ENCODE peak calls at places on chromosomes 4 and X, in eight cellular contexts. E is uterus, Z is adrenal gland, A is Caco-2, C is RWPE2, V is kidney epithelial cell, D is stomach, Q is spleen. S is an unnamed sample.

GRCh38 chr4:96698891-96699290 is 859.0 kb downstream of the PDHA2 start:
- DNase-seq in E (no peak), Z (no peak), A (no peak), C (no peak), V (peak), D (no peak), Q (no peak), S (no peak)

GRCh38 chr4:169791527-169792156 is 33.9 kb upstream of the HPF1 start:
- DNase-seq in E (peak), Z (peak), A (peak), C (peak), V (peak), D (no peak), Q (peak), S (no peak)

GRCh38 chr4:10079951-10080873 is 36.4 kb downstream of the WDR1 start:
- DNase-seq in E (peak), Z (no peak), A (peak), C (peak), V (no peak), D (peak), Q (peak), S (no peak)

GRCh38 chr4:110062166-110062565 is 136.2 kb downstream of the ELOVL6 start:
- DNase-seq in E (no peak), Z (no peak), A (no peak), C (no peak), V (no peak), D (no peak), Q (no peak), S (no peak)

GRCh38 chrX:124231454-124231853 is 101.0 kb upstream of the TEX13D start:
- DNase-seq in E (no peak), Z (no peak), A (no peak), C (no peak), V (no peak), D (no peak), Q (no peak), S (no peak)

GRCh38 chrX:140507982-140508305 is 3.1 kb upstream of the SOX3 start:
- DNase-seq in E (no peak), Z (no peak), A (no peak), C (no peak), V (no peak), D (no peak), Q (no peak), S (no peak)

GRCh38 chrX:23554304-23554703 is 113.0 kb upstream of the PRDX4 start:
- DNase-seq in E (no peak), Z (no peak), A (no peak), C (no peak), V (peak), D (no peak), Q (no peak), S (peak)

GRCh38 chr4:162241857-162242256 is 78.1 kb upstream of the FSTL5 start:
- DNase-seq in E (no peak), Z (no peak), A (no peak), C (no peak), V (no peak), D (no peak), Q (no peak), S (no peak)

GRCh38 chr4:80646061-80646460 is 310.5 kb downstream of the CFAP299 start:
- DNase-seq in E (no peak), Z (no peak), A (no peak), C (no peak), V (no peak), D (no peak), Q (no peak), S (no peak)

GRCh38 chr4:107130157-107130556 is 94.0 kb upstream of the DKK2 start:
- DNase-seq in E (no peak), Z (no peak), A (no peak), C (no peak), V (no peak), D (no peak), Q (no peak), S (no peak)

GRCh38 chrX:110021180-110022022 is 18.5 kb downstream of the TMEM164 start:
- DNase-seq in E (no peak), Z (no peak), A (no peak), C (no peak), V (no peak), D (no peak), Q (no peak), S (no peak)

GRCh38 chr4:65416875-65417274 is 253.4 kb downstream of the EPHA5 start:
- DNase-seq in E (no peak), Z (no peak), A (no peak), C (no peak), V (no peak), D (peak), Q (no peak), S (no peak)

GRCh38 chrX:143988356-143988755 is 104.5 kb downstream of the UBE2NL start:
- DNase-seq in E (no peak), Z (no peak), A (no peak), C (no peak), V (no peak), D (no peak), Q (no peak), S (no peak)

GRCh38 chr4:68865178-68865638 is 49.4 kb downstream of the UGT2B10 start:
- DNase-seq in E (no peak), Z (no peak), A (no peak), C (no peak), V (no peak), D (no peak), Q (no peak), S (no peak)

GRCh38 chr4:76655566-76656479 is 220.8 kb downstream of the SHROOM3 start:
- DNase-seq in E (no peak), Z (no peak), A (no peak), C (no peak), V (no peak), D (no peak), Q (no peak), S (no peak)

GRCh38 chrX:70979136-70979762 is 48.4 kb upstream of the SLC7A3 start:
- DNase-seq in E (no peak), Z (no peak), A (peak), C (no peak), V (peak), D (no peak), Q (no peak), S (peak)

GRCh38 chrX:100376581-100376980 is 33.5 kb downstream of the PCDH19 start:
- DNase-seq in E (no peak), Z (no peak), A (no peak), C (no peak), V (no peak), D (no peak), Q (no peak), S (peak)

GRCh38 chr4:121554377-121554776 is 142.4 kb downstream of the ANXA5 start:
- DNase-seq in E (no peak), Z (no peak), A (no peak), C (no peak), V (no peak), D (no peak), Q (no peak), S (no peak)

GRCh38 chrX:150846130-150846529 is 52.3 kb downstream of the CD99L2 start:
- DNase-seq in E (no peak), Z (no peak), A (no peak), C (no peak), V (no peak), D (no peak), Q (no peak), S (no peak)

GRCh38 chr4:8192748-8193738 is 6.0 kb upstream of the SH3TC1 start:
- DNase-seq in E (no peak), Z (peak), A (peak), C (no peak), V (peak), D (peak), Q (peak), S (no peak)

GRCh38 chr4:79065262-79065661 is 126.0 kb upstream of the PAQR3 start:
- DNase-seq in E (no peak), Z (no peak), A (no peak), C (no peak), V (no peak), D (no peak), Q (no peak), S (no peak)

GRCh38 chrX:8668797-8669196 is 63.1 kb downstream of the ANOS1 start:
- DNase-seq in E (no peak), Z (no peak), A (no peak), C (no peak), V (no peak), D (no peak), Q (no peak), S (no peak)

GRCh38 chr4:156976147-156976546 is 4.5 kb upstream of the PDGFC start:
- DNase-seq in E (no peak), Z (no peak), A (no peak), C (no peak), V (peak), D (no peak), Q (no peak), S (no peak)

GRCh38 chr4:85058551-85058950 is 92.1 kb upstream of the WDFY3 start:
- DNase-seq in E (no peak), Z (no peak), A (no peak), C (no peak), V (no peak), D (no peak), Q (no peak), S (no peak)

GRCh38 chr4:186592961-186593586 is 37.7 kb upstream of the MTNR1A start:
- DNase-seq in E (no peak), Z (no peak), A (no peak), C (no peak), V (no peak), D (no peak), Q (no peak), S (peak)

GRCh38 chr4:84238247-84239090 is 260.6 kb downstream of the NKX6-1 start:
- DNase-seq in E (no peak), Z (no peak), A (no peak), C (no peak), V (no peak), D (no peak), Q (no peak), S (no peak)

GRCh38 chr4:22884157-22884556 is 191.4 kb downstream of the GBA3 start:
- DNase-seq in E (no peak), Z (no peak), A (no peak), C (no peak), V (no peak), D (no peak), Q (no peak), S (no peak)

GRCh38 chr4:5785806-5786680 is 75.0 kb downstream of the EVC start:
- DNase-seq in E (no peak), Z (no peak), A (no peak), C (no peak), V (peak), D (no peak), Q (peak), S (peak)

GRCh38 chr4:187209921-187210613 is 486.4 kb upstream of the FAT1 start:
- DNase-seq in E (no peak), Z (no peak), A (no peak), C (no peak), V (no peak), D (no peak), Q (no peak), S (peak)

GRCh38 chr4:13548984-13549546 is 4.8 kb upstream of the NKX3-2 start:
- DNase-seq in E (peak), Z (peak), A (peak), C (peak), V (no peak), D (peak), Q (peak), S (peak)

GRCh38 chr4:56668267-56668666 is 12.8 kb downstream of the HOPX start:
- DNase-seq in E (no peak), Z (no peak), A (no peak), C (no peak), V (no peak), D (no peak), Q (no peak), S (no peak)

GRCh38 chr4:176422031-176422430 is 102.3 kb downstream of the SPCS3 start:
- DNase-seq in E (no peak), Z (no peak), A (no peak), C (no peak), V (no peak), D (no peak), Q (no peak), S (no peak)

GRCh38 chrX:97334850-97335249 is 451.1 kb downstream of the RPA4 start:
- DNase-seq in E (no peak), Z (no peak), A (no peak), C (no peak), V (no peak), D (no peak), Q (no peak), S (no peak)

GRCh38 chrX:19602866-19603620 is 87.7 kb upstream of the MAP3K15 start:
- DNase-seq in E (no peak), Z (peak), A (no peak), C (no peak), V (peak), D (no peak), Q (no peak), S (peak)

GRCh38 chr4:186927624-186928023 is 204.0 kb upstream of the FAT1 start:
- DNase-seq in E (no peak), Z (no peak), A (no peak), C (no peak), V (no peak), D (no peak), Q (no peak), S (no peak)

GRCh38 chr4:175772170-175772685 is 39.8 kb downstream of the GPM6A start:
- DNase-seq in E (no peak), Z (no peak), A (no peak), C (no peak), V (no peak), D (no peak), Q (no peak), S (no peak)

GRCh38 chr4:22003878-22004277 is 55.3 kb upstream of the KCNIP4 start:
- DNase-seq in E (no peak), Z (no peak), A (no peak), C (no peak), V (no peak), D (no peak), Q (no peak), S (no peak)

GRCh38 chr4:174847801-174848427 is 18.9 kb upstream of the GLRA3 start:
- DNase-seq in E (no peak), Z (no peak), A (no peak), C (no peak), V (no peak), D (no peak), Q (no peak), S (no peak)

GRCh38 chrX:121150217-121150616 is 102.8 kb downstream of the GLUD2 start:
- DNase-seq in E (no peak), Z (no peak), A (no peak), C (no peak), V (no peak), D (no peak), Q (no peak), S (no peak)

GRCh38 chr4:139934336-139934735 is 219.6 kb downstream of the MAML3 start:
- DNase-seq in E (peak), Z (peak), A (no peak), C (no peak), V (no peak), D (no peak), Q (no peak), S (no peak)

GRCh38 chr4:82467442-82467841 is 37.1 kb downstream of the ENOPH1 start:
- DNase-seq in E (no peak), Z (no peak), A (no peak), C (no peak), V (no peak), D (no peak), Q (no peak), S (no peak)
- H3K4me3 ChIP-seq in E (no peak), Z (no peak), A (no peak), C (no peak), V (no peak), D (no peak), Q (no peak), S (no peak)

DNA sequence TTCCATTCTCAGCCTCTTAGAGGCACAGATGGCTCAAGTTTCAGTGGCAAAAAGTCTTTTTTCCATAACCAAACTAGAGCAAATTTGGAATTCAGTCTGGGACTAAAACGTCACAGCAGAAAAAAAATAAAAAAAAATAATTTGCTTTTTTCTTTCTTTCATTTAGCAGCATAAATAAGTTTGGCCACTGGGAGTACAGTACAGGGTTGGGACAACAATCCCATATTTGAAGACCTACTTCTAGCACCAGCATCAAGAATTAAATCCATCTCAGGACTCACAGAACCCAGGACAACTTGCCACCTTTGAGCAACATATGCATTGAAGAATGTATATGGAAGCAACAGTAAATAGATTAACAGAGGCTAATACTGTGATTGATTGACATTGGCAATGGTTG is 214.0 kb downstream of the FBXW7 start:
- DNase-seq in E (no peak), Z (no peak), A (no peak), C (no peak), V (no peak), D (no peak), Q (no peak), S (no peak)
- TF ChIP-seq CTCF in E (no peak), Z (no peak), A (no peak), C (no peak), V (no peak), D (no peak), Q (no peak), S (no peak)

GRCh38 chr4:128866281-128866680 is 56.8 kb downstream of the JADE1 start:
- DNase-seq in E (no peak), Z (no peak), A (no peak), C (no peak), V (no peak), D (no peak), Q (no peak), S (no peak)

GRCh38 chr4:128869801-128870509 is 60.5 kb downstream of the JADE1 start:
- DNase-seq in E (no peak), Z (no peak), A (no peak), C (no peak), V (no peak), D (no peak), Q (no peak), S (no peak)

GRCh38 chr4:128871948-128872347 is 62.4 kb downstream of the JADE1 start:
- DNase-seq in E (no peak), Z (no peak), A (no peak), C (no peak), V (no peak), D (no peak), Q (no peak), S (peak)

GRCh38 chr4:128866691-128867090 is 57.2 kb downstream of the JADE1 start:
- DNase-seq in E (no peak), Z (no peak), A (no peak), C (no peak), V (no peak), D (no peak), Q (no peak), S (no peak)

GRCh38 chr4:128868758-128869157 is 59.3 kb downstream of the JADE1 start:
- DNase-seq in E (no peak), Z (no peak), A (no peak), C (no peak), V (no peak), D (no peak), Q (no peak), S (no peak)
- H3K4me3 ChIP-seq in E (no peak), Z (no peak), A (no peak), C (no peak), V (no peak), D (no peak), Q (no peak), S (no peak)

GRCh38 chrX:7218321-7219152 is 70.6 kb upstream of the PUDP start:
- DNase-seq in E (no peak), Z (no peak), A (peak), C (no peak), V (no peak), D (no peak), Q (no peak), S (no peak)
- TF ChIP-seq CTCF in E (no peak), Z (no peak), A (no peak), C (no peak), V (no peak), D (no peak), Q (no peak), S (no peak)

DNA sequence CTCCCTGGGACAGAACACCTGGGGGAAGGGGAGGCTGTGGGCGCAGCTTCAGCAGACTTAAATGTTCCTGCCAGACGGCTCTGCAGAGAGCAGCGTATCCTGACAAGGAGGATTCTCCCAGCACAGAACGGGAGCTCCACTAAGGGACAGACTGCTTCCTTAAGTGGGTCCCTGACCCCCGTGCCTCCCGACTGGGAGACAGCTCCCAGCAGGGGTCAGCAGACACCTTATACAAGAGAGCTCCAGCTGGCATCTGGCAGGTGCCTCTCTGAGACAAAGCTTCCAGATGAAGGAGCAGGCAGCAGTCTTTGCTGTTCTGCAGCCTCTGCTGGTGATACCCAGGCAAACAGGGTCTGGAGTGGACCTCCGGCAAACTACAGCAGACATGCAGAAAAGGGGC is 44.5 kb upstream of the FAAH2 start:
- DNase-seq in E (no peak), Z (no peak), A (no peak), C (no peak), V (no peak), D (no peak), Q (peak), S (no peak)
- H3K4me3 ChIP-seq in E (no peak), Z (no peak), A (no peak), C (no peak), V (no peak), D (no peak), Q (no peak), S (no peak)

GRCh38 chr4:44629280-44629866 is 22.1 kb downstream of the YIPF7 start:
- DNase-seq in E (no peak), Z (peak), A (peak), C (no peak), V (peak), D (no peak), Q (no peak), S (no peak)

GRCh38 chr4:44632733-44633132 is 18.7 kb downstream of the YIPF7 start:
- DNase-seq in E (no peak), Z (no peak), A (no peak), C (no peak), V (no peak), D (no peak), Q (no peak), S (no peak)

GRCh38 chr4:44632089-44632488 is 19.3 kb downstream of the YIPF7 start:
- DNase-seq in E (no peak), Z (no peak), A (no peak), C (no peak), V (no peak), D (no peak), Q (no peak), S (no peak)
- TF ChIP-seq CTCF in E (no peak), Z (no peak), A (no peak), C (peak), V (no peak), D (no peak), Q (no peak), S (no peak)

GRCh38 chr4:94208918-94209317 is 1.3 kb downstream of the SMARCAD1 start:
- DNase-seq in E (no peak), Z (no peak), A (no peak), C (no peak), V (no peak), D (no peak), Q (no peak), S (no peak)
- H3K4me3 ChIP-seq in E (peak), Z (peak), A (peak), C (no peak), V (peak), D (no peak), Q (peak), S (peak)